ENCODE peak calls at places on chromosomes 4 and X, in nine cellular contexts. One of them, this sample, is unnamed.

GRCh38 chr4:110119880-110120279 is 78.5 kb downstream of the ELOVL6 start:
- DNase-seq in tibial nerve: no peak
- DNase-seq in heart right ventricle: no peak
- DNase-seq in AG10803: peak; percentile 82
- DNase-seq in PC-9: peak; percentile 2
- DNase-seq in WERI-Rb-1: no peak
- DNase-seq in bronchial epithelial cell: peak; percentile 72
- DNase-seq in endothelial cell of umbilical vein: peak; percentile 40
- DNase-seq in left ventricle myocardium inferior: no peak
- DNase-seq in this sample: no peak

GRCh38 chrX:105219454-105220401 is 766 bp downstream of the TEX13A start:
- DNase-seq in WERI-Rb-1: no peak
- DNase-seq in bronchial epithelial cell: no peak
- DNase-seq in PC-9: no peak
- DNase-seq in tibial nerve: no peak
- DNase-seq in AG10803: no peak
- DNase-seq in endothelial cell of umbilical vein: no peak
- DNase-seq in heart right ventricle: no peak
- DNase-seq in left ventricle myocardium inferior: no peak
- DNase-seq in this sample: no peak

GRCh38 chr4:42709392-42710065 is 52.6 kb upstream of the ATP8A1 start:
- DNase-seq in heart right ventricle: no peak
- DNase-seq in endothelial cell of umbilical vein: no peak
- DNase-seq in tibial nerve: no peak
- DNase-seq in AG10803: no peak
- DNase-seq in WERI-Rb-1: no peak
- DNase-seq in PC-9: no peak
- DNase-seq in left ventricle myocardium inferior: no peak
- DNase-seq in bronchial epithelial cell: no peak
- DNase-seq in this sample: no peak

GRCh38 chr4:155008389-155008788 is 200.0 kb upstream of the NPY2R start:
- DNase-seq in AG10803: no peak
- DNase-seq in bronchial epithelial cell: no peak
- DNase-seq in WERI-Rb-1: no peak
- DNase-seq in left ventricle myocardium inferior: no peak
- DNase-seq in heart right ventricle: no peak
- DNase-seq in PC-9: no peak
- DNase-seq in tibial nerve: no peak
- DNase-seq in endothelial cell of umbilical vein: no peak
- DNase-seq in this sample: no peak

GRCh38 chr4:184504385-184504784 is 30.0 kb upstream of the IRF2 start:
- DNase-seq in endothelial cell of umbilical vein: no peak
- DNase-seq in WERI-Rb-1: no peak
- DNase-seq in PC-9: no peak
- DNase-seq in bronchial epithelial cell: no peak
- DNase-seq in AG10803: no peak
- DNase-seq in heart right ventricle: no peak
- DNase-seq in tibial nerve: no peak
- DNase-seq in left ventricle myocardium inferior: no peak
- DNase-seq in this sample: no peak

GRCh38 chr4:48470570-48470969 is 12.6 kb upstream of the SLC10A4 start:
- DNase-seq in heart right ventricle: no peak
- DNase-seq in PC-9: no peak
- DNase-seq in tibial nerve: no peak
- DNase-seq in AG10803: no peak
- DNase-seq in endothelial cell of umbilical vein: no peak
- DNase-seq in WERI-Rb-1: no peak
- DNase-seq in left ventricle myocardium inferior: no peak
- DNase-seq in bronchial epithelial cell: no peak
- DNase-seq in this sample: no peak

GRCh38 chr4:110183643-110184042 is 14.8 kb downstream of the ELOVL6 start:
- DNase-seq in AG10803: no peak
- DNase-seq in endothelial cell of umbilical vein: no peak
- DNase-seq in tibial nerve: no peak
- DNase-seq in heart right ventricle: no peak
- DNase-seq in WERI-Rb-1: no peak
- DNase-seq in left ventricle myocardium inferior: no peak
- DNase-seq in PC-9: no peak
- DNase-seq in bronchial epithelial cell: no peak
- DNase-seq in this sample: no peak

GRCh38 chrX:124594017-124594651 is 247.8 kb downstream of the SH2D1A start:
- DNase-seq in left ventricle myocardium inferior: no peak
- DNase-seq in bronchial epithelial cell: peak; percentile 54
- DNase-seq in endothelial cell of umbilical vein: no peak
- DNase-seq in heart right ventricle: no peak
- DNase-seq in AG10803: no peak
- DNase-seq in tibial nerve: no peak
- DNase-seq in PC-9: no peak
- DNase-seq in WERI-Rb-1: no peak
- DNase-seq in this sample: no peak

GRCh38 chrX:146278381-146278780 is 460.8 kb downstream of the SLITRK2 start:
- DNase-seq in WERI-Rb-1: peak; percentile 23
- DNase-seq in bronchial epithelial cell: peak; percentile 0
- DNase-seq in PC-9: no peak
- DNase-seq in tibial nerve: no peak
- DNase-seq in left ventricle myocardium inferior: no peak
- DNase-seq in heart right ventricle: no peak
- DNase-seq in AG10803: no peak
- DNase-seq in endothelial cell of umbilical vein: no peak
- DNase-seq in this sample: no peak

GRCh38 chrX:12898073-12898472 is 8.3 kb upstream of the TLR8 start:
- DNase-seq in bronchial epithelial cell: no peak
- DNase-seq in heart right ventricle: no peak
- DNase-seq in tibial nerve: no peak
- DNase-seq in WERI-Rb-1: no peak
- DNase-seq in endothelial cell of umbilical vein: no peak
- DNase-seq in left ventricle myocardium inferior: no peak
- DNase-seq in PC-9: no peak
- DNase-seq in AG10803: no peak
- DNase-seq in this sample: no peak

GRCh38 chr4:7911044-7911578 is 28.6 kb downstream of the AFAP1 start:
- DNase-seq in PC-9: no peak
- DNase-seq in AG10803: peak; percentile 96
- DNase-seq in left ventricle myocardium inferior: no peak
- DNase-seq in tibial nerve: no peak
- DNase-seq in bronchial epithelial cell: peak; percentile 61
- DNase-seq in WERI-Rb-1: peak; percentile 94
- DNase-seq in endothelial cell of umbilical vein: no peak
- DNase-seq in heart right ventricle: peak; percentile 29
- DNase-seq in this sample: no peak

GRCh38 chr4:186839122-186840037 is 115.7 kb upstream of the FAT1 start:
- DNase-seq in tibial nerve: peak; percentile 33
- DNase-seq in PC-9: peak; percentile 36
- DNase-seq in heart right ventricle: no peak
- DNase-seq in AG10803: peak; percentile 74
- DNase-seq in WERI-Rb-1: no peak
- DNase-seq in endothelial cell of umbilical vein: peak; percentile 84
- DNase-seq in bronchial epithelial cell: peak; percentile 50
- DNase-seq in left ventricle myocardium inferior: no peak
- DNase-seq in this sample: no peak

GRCh38 chr4:133275246-133275645 is 126.2 kb downstream of the PCDH10 start:
- DNase-seq in AG10803: no peak
- DNase-seq in left ventricle myocardium inferior: no peak
- DNase-seq in heart right ventricle: no peak
- DNase-seq in tibial nerve: no peak
- DNase-seq in endothelial cell of umbilical vein: no peak
- DNase-seq in WERI-Rb-1: no peak
- DNase-seq in PC-9: no peak
- DNase-seq in bronchial epithelial cell: no peak
- DNase-seq in this sample: no peak

GRCh38 chr4:169064281-169064680 is 54.2 kb upstream of the CBR4 start:
- DNase-seq in endothelial cell of umbilical vein: no peak
- DNase-seq in AG10803: peak; percentile 87
- DNase-seq in PC-9: no peak
- DNase-seq in left ventricle myocardium inferior: no peak
- DNase-seq in WERI-Rb-1: no peak
- DNase-seq in bronchial epithelial cell: peak; percentile 21
- DNase-seq in tibial nerve: no peak
- DNase-seq in heart right ventricle: no peak
- DNase-seq in this sample: no peak

GRCh38 chr4:54169176-54169575 is 59.9 kb upstream of the PDGFRA start:
- DNase-seq in WERI-Rb-1: no peak
- DNase-seq in endothelial cell of umbilical vein: no peak
- DNase-seq in left ventricle myocardium inferior: no peak
- DNase-seq in tibial nerve: no peak
- DNase-seq in heart right ventricle: no peak
- DNase-seq in bronchial epithelial cell: no peak
- DNase-seq in AG10803: peak; percentile 7
- DNase-seq in PC-9: no peak
- DNase-seq in this sample: no peak

GRCh38 chr4:2445130-2445529 is 23.8 kb upstream of the RNF4 start:
- DNase-seq in bronchial epithelial cell: no peak
- DNase-seq in left ventricle myocardium inferior: no peak
- DNase-seq in PC-9: no peak
- DNase-seq in tibial nerve: no peak
- DNase-seq in heart right ventricle: no peak
- DNase-seq in endothelial cell of umbilical vein: no peak
- DNase-seq in AG10803: no peak
- DNase-seq in WERI-Rb-1: no peak
- DNase-seq in this sample: no peak

GRCh38 chr4:73446336-73446938 is 10.4 kb downstream of the AFP start:
- DNase-seq in endothelial cell of umbilical vein: peak; percentile 40
- DNase-seq in heart right ventricle: no peak
- DNase-seq in AG10803: peak; percentile 46
- DNase-seq in tibial nerve: peak; percentile 16
- DNase-seq in left ventricle myocardium inferior: no peak
- DNase-seq in WERI-Rb-1: peak; percentile 10
- DNase-seq in bronchial epithelial cell: peak; percentile 65
- DNase-seq in PC-9: no peak
- DNase-seq in this sample: no peak

GRCh38 chrX:53266175-53266574 is 15.2 kb downstream of the IQSEC2 start:
- DNase-seq in left ventricle myocardium inferior: no peak
- DNase-seq in AG10803: no peak
- DNase-seq in tibial nerve: no peak
- DNase-seq in WERI-Rb-1: no peak
- DNase-seq in endothelial cell of umbilical vein: no peak
- DNase-seq in heart right ventricle: no peak
- DNase-seq in PC-9: no peak
- DNase-seq in bronchial epithelial cell: no peak
- DNase-seq in this sample: no peak

GRCh38 chr4:4502694-4503311 is 39.0 kb downstream of the STX18 start:
- DNase-seq in tibial nerve: no peak
- DNase-seq in endothelial cell of umbilical vein: peak; percentile 64
- DNase-seq in PC-9: no peak
- DNase-seq in AG10803: peak; percentile 33
- DNase-seq in heart right ventricle: no peak
- DNase-seq in bronchial epithelial cell: no peak
- DNase-seq in WERI-Rb-1: no peak
- DNase-seq in left ventricle myocardium inferior: no peak
- DNase-seq in this sample: no peak
- H3K4me3 ChIP-seq in tibial nerve: peak overlapping the region; percentile 14
- H3K4me3 ChIP-seq in endothelial cell of umbilical vein: no peak overlapping the region
- H3K4me3 ChIP-seq in PC-9: no peak overlapping the region
- H3K4me3 ChIP-seq in AG10803: no peak overlapping the region
- H3K4me3 ChIP-seq in heart right ventricle: no peak overlapping the region
- H3K4me3 ChIP-seq in bronchial epithelial cell: no peak overlapping the region
- H3K4me3 ChIP-seq in WERI-Rb-1: no peak overlapping the region
- H3K4me3 ChIP-seq in left ventricle myocardium inferior: no peak overlapping the region
- H3K4me3 ChIP-seq in this sample: no peak overlapping the region

GRCh38 chr4:69894221-69894620 is 34.3 kb upstream of the SULT1E1 start:
- DNase-seq in WERI-Rb-1: no peak
- DNase-seq in tibial nerve: no peak
- DNase-seq in AG10803: no peak
- DNase-seq in heart right ventricle: no peak
- DNase-seq in PC-9: no peak
- DNase-seq in left ventricle myocardium inferior: no peak
- DNase-seq in endothelial cell of umbilical vein: no peak
- DNase-seq in bronchial epithelial cell: no peak
- DNase-seq in this sample: no peak

GRCh38 chr4:69894706-69895105 is 34.8 kb upstream of the SULT1E1 start:
- DNase-seq in AG10803: no peak
- DNase-seq in heart right ventricle: no peak
- DNase-seq in left ventricle myocardium inferior: no peak
- DNase-seq in endothelial cell of umbilical vein: no peak
- DNase-seq in PC-9: no peak
- DNase-seq in tibial nerve: no peak
- DNase-seq in bronchial epithelial cell: no peak
- DNase-seq in WERI-Rb-1: no peak
- DNase-seq in this sample: no peak

GRCh38 chr4:69896530-69897116 is 34.2 kb upstream of the CSN1S1 start:
- DNase-seq in bronchial epithelial cell: peak; percentile 23
- DNase-seq in heart right ventricle: no peak
- DNase-seq in AG10803: no peak
- DNase-seq in left ventricle myocardium inferior: no peak
- DNase-seq in tibial nerve: no peak
- DNase-seq in endothelial cell of umbilical vein: no peak
- DNase-seq in WERI-Rb-1: no peak
- DNase-seq in PC-9: no peak
- DNase-seq in this sample: no peak
- TF ChIP-seq CTCF in bronchial epithelial cell: peak; percentile 31
- TF ChIP-seq CTCF in heart right ventricle: peak; percentile 13
- TF ChIP-seq CTCF in AG10803: peak; percentile 47
- TF ChIP-seq CTCF in left ventricle myocardium inferior: no peak
- TF ChIP-seq CTCF in tibial nerve: no peak
- TF ChIP-seq CTCF in endothelial cell of umbilical vein: peak; percentile 13
- TF ChIP-seq CTCF in WERI-Rb-1: peak; percentile 10
- TF ChIP-seq CTCF in PC-9: peak; percentile 58
- TF ChIP-seq CTCF in this sample: peak; percentile 31

DNA sequence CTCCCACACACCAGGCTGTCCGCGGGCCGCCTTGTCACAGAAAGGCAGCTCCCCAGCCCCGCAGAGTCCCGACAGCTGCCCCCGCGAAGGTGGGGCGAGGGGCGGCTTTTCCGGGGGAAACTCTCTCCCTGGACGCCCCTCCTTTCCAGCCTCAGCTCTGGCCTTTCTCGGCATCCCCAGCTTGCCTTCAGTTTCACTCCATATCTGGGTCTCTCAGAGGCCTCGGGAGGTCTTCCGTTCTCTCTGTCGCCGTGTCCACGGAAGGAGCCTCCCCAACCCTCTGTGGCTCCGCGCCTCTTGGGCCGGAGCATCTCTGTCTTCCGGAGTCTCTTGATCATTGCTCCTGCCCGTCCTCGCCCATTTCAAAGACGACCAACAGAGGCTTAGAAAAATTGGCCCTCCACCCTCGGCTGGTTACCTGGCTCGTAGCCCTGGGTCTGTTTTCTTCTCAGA is 6.1 kb upstream of the MSX1 start:
- DNase-seq in AG10803: no peak
- DNase-seq in tibial nerve: no peak
- DNase-seq in bronchial epithelial cell: no peak
- DNase-seq in WERI-Rb-1: no peak
- DNase-seq in endothelial cell of umbilical vein: no peak
- DNase-seq in left ventricle myocardium inferior: no peak
- DNase-seq in heart right ventricle: no peak
- DNase-seq in PC-9: no peak
- DNase-seq in this sample: no peak
- H3K4me3 ChIP-seq in AG10803: peak overlapping the region; percentile 56
- H3K4me3 ChIP-seq in tibial nerve: peak overlapping the region; percentile 42
- H3K4me3 ChIP-seq in bronchial epithelial cell: no peak overlapping the region
- H3K4me3 ChIP-seq in WERI-Rb-1: no peak overlapping the region
- H3K4me3 ChIP-seq in endothelial cell of umbilical vein: no peak overlapping the region
- H3K4me3 ChIP-seq in left ventricle myocardium inferior: peak overlapping the region; percentile 53
- H3K4me3 ChIP-seq in heart right ventricle: peak overlapping the region; percentile 36
- H3K4me3 ChIP-seq in PC-9: no peak overlapping the region
- H3K4me3 ChIP-seq in this sample: no peak overlapping the region

DNA sequence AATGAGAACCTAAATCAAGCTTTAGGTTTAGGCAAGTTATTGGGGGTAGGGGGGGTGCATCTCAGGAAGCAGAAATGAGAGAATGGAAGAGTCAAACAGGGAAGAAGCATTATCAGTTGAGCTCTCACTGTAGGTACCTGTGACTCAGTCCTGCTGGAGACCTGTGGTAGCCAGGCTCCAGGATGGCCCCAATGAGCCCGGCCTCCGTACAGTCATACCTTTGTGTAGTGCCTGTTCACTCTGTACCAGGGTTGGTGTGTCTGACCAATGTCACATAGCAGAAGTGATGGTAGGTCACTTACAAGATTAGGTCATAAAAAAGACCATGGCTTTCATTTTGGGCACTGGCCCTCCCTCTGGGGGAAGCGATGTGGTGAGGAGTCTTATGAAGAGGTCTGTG is 45.3 kb upstream of the NMU start:
- DNase-seq in heart right ventricle: no peak
- DNase-seq in AG10803: no peak
- DNase-seq in PC-9: no peak
- DNase-seq in tibial nerve: no peak
- DNase-seq in bronchial epithelial cell: no peak
- DNase-seq in WERI-Rb-1: no peak
- DNase-seq in left ventricle myocardium inferior: no peak
- DNase-seq in endothelial cell of umbilical vein: no peak
- DNase-seq in this sample: no peak
- TF ChIP-seq CTCF in heart right ventricle: no peak
- TF ChIP-seq CTCF in AG10803: no peak
- TF ChIP-seq CTCF in PC-9: no peak
- TF ChIP-seq CTCF in tibial nerve: no peak
- TF ChIP-seq CTCF in bronchial epithelial cell: no peak
- TF ChIP-seq CTCF in WERI-Rb-1: no peak
- TF ChIP-seq CTCF in left ventricle myocardium inferior: no peak
- TF ChIP-seq CTCF in endothelial cell of umbilical vein: no peak
- TF ChIP-seq CTCF in this sample: no peak